ENCODE peak calls at places on chromosomes 3 and 15, in five cellular contexts. Z, C, P, Q and S are unnamed samples.
A peak's percentile ranks its signal among the peaks of the same experiment; 100 is the strongest.

GRCh38 chr15:34018021-34018645 is 20.9 kb downstream of the AVEN start:
- DNase-seq in Z (no peak), P (peak; percentile 29), Q (no peak), C (no peak), S (no peak)

GRCh38 chr3:189502256-189502655 is 128.9 kb upstream of the TP63 start:
- DNase-seq in P (no peak), Z (no peak), C (no peak), Q (no peak), S (no peak)

GRCh38 chr15:84590406-84590805 is 10.4 kb upstream of the ZSCAN2 start:
- DNase-seq in Q (no peak), C (no peak), P (no peak), Z (no peak), S (no peak)

GRCh38 chr3:46693038-46693896 is at the start of gene ALS2CL:
- DNase-seq in Z (peak; percentile 74), P (peak; percentile 72), C (peak; percentile 35), Q (peak; percentile 97), S (no peak)

GRCh38 chr15:64845826-64846225 is 4.1 kb downstream of the PLEKHO2 start:
- DNase-seq in Q (no peak), P (no peak), C (no peak), Z (peak; percentile 63), S (no peak)

GRCh38 chr3:117526485-117527079 is 817.0 kb downstream of the TUSC7 start:
- DNase-seq in P (peak; percentile 26), Q (no peak), Z (no peak), C (peak; percentile 42), S (no peak)

GRCh38 chr3:189331002-189331418 is 159.2 kb downstream of the TPRG1 start:
- DNase-seq in P (no peak), Z (no peak), Q (no peak), C (no peak), S (no peak)

GRCh38 chr3:197308591-197308990 is 10.2 kb upstream of the DLG1 start:
- DNase-seq in P (no peak), Z (no peak), Q (no peak), C (no peak), S (peak; percentile 3)

GRCh38 chr3:170745211-170745718 is 124.7 kb downstream of the RPL22L1 start:
- DNase-seq in P (no peak), Q (no peak), C (no peak), Z (no peak), S (no peak)

GRCh38 chr15:98649996-98650870 is 1.9 kb downstream of the IGF1R start:
- DNase-seq in Q (no peak), Z (no peak), C (peak; percentile 48), P (peak; percentile 55), S (peak; percentile 87)

GRCh38 chr15:68631621-68632051 is 52.8 kb downstream of the CORO2B start:
- DNase-seq in Q (no peak), Z (no peak), P (no peak), C (no peak), S (no peak)
- H3K4me3 ChIP-seq in Q (no peak overlapping the region), Z (no peak overlapping the region), P (no peak overlapping the region), C (no peak overlapping the region), S (no peak overlapping the region)

DNA sequence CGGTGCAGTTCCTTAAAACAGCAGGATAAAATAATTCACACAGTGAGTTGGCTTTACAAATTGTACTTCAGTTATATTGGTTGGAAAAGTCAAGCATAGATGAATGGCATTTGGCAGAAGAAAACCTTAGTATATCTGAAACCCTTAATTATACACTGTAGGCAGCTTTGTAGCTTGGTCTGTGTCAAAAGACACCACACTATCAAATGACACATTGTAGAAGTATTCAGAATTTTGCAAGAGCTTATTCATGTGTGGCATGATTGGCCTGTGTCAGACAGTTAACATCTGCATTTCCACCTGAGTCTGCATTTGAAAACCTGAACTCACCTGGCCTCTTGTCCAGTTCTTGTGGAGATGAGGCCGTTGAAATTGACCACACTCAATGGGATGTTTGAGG is 13.8 kb downstream of the TMEM266 start:
- DNase-seq in C (no peak), Z (no peak), P (no peak), Q (no peak), S (peak; percentile 19)
- TF ChIP-seq EP300 in C (no peak), Z (no peak), P (no peak), Q (no peak), S (no peak)

GRCh38 chr15:40082195-40082868 is 26.3 kb downstream of the BMF start:
- DNase-seq in P (no peak), C (no peak), Q (no peak), Z (no peak), S (no peak)

GRCh38 chr15:40080104-40080503 is 28.6 kb downstream of the BMF start:
- DNase-seq in P (no peak), C (no peak), Z (no peak), Q (no peak), S (no peak)

GRCh38 chr15:40080847-40081246 is 27.8 kb downstream of the BMF start:
- DNase-seq in P (no peak), C (no peak), Z (no peak), Q (no peak), S (no peak)

GRCh38 chr15:40083756-40084101 is 24.9 kb downstream of the BMF start:
- DNase-seq in Q (no peak), C (no peak), P (no peak), Z (no peak), S (no peak)

DNA sequence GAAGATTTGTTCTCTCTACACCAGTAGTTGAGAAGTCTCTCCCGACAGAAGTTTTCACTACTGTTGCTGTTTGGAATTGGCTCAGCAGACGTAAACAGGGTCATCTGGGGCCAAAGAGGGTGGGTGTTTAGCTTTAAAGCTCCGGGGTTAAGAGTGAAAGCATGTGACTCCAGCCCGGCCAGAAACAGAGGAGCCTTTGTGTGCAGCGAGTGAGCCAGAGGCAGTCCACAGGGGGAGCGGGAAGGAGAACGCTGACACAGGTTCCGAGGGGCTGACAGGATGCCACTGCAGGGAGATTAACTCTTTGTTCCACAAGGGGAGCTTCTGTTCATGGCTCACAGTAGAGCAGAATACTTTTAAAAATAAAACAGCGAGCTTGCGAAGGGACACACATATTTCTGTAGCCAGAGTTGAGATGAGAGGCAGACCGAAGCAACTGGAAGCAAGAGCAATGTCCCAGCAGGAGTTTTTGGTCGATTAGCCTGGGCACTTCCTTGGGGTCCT is 26.9 kb downstream of the BMF start:
- DNase-seq in Q (peak; percentile 55), C (peak; percentile 32), Z (peak; percentile 86), P (peak; percentile 72), S (no peak)
- TF ChIP-seq POLR2A in Q (peak; percentile 30), C (no peak), Z (no peak), P (no peak), S (no peak)

GRCh38 chr3:39294446-39295183 is 14.8 kb upstream of the CX3CR1 start:
- DNase-seq in Z (no peak), P (no peak), Q (no peak), C (no peak), S (no peak)
- H3K4me3 ChIP-seq in Z (no peak overlapping the region), P (no peak overlapping the region), Q (no peak overlapping the region), C (no peak overlapping the region), S (no peak overlapping the region)

DNA sequence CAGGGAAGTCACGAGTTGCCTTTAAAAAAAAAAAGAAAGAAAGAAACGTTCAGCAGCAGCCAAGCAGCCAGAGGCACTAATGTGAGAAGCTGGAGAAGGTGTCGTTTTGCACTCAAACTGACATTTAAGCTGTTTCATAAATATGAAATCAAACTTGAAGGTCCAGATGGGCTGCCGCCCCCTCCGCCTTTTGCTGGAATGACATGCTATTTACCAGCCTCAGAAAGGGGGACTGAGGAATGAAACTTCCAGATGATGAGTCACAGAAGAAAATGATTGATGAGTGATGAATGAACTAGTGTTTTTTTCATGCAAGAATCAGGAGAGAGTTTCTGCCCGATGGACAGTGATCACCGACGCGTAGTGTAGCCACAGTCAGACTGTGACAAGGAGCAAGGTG is 396.8 kb downstream of the IGSF11 start:
- DNase-seq in C (peak; percentile 3), Z (no peak), Q (no peak), P (no peak), S (no peak)
- TF ChIP-seq EP300 in C (no peak), Z (no peak), Q (no peak), P (no peak), S (no peak)

GRCh38 chr3:127673191-127674098 is 693 bp downstream of the ABTB1 start:
- DNase-seq in Q (peak; percentile 54), P (peak; percentile 61), Z (peak; percentile 81), C (peak; percentile 49), S (no peak)
- TF ChIP-seq POLR2A in Q (no peak), P (no peak), Z (no peak), C (no peak), S (no peak)

GRCh38 chr3:8525893-8526292 is 24.3 kb downstream of the LMCD1 start:
- DNase-seq in Q (no peak), P (no peak), C (no peak), Z (no peak), S (no peak)

GRCh38 chr3:8524249-8524648 is 22.6 kb downstream of the LMCD1 start:
- DNase-seq in Z (no peak), Q (no peak), P (no peak), C (no peak), S (no peak)

GRCh38 chr3:8520816-8521415 is 19.3 kb downstream of the LMCD1 start:
- DNase-seq in Q (no peak), P (no peak), C (no peak), Z (no peak), S (no peak)

GRCh38 chr3:8524656-8525399 is 23.2 kb downstream of the LMCD1 start:
- DNase-seq in Q (no peak), Z (no peak), P (no peak), C (no peak), S (no peak)

GRCh38 chr3:8523041-8523440 is 21.4 kb downstream of the LMCD1 start:
- DNase-seq in Q (no peak), Z (no peak), C (no peak), P (no peak), S (no peak)
- H3K4me3 ChIP-seq in Q (no peak overlapping the region), Z (no peak overlapping the region), C (no peak overlapping the region), P (no peak overlapping the region), S (no peak overlapping the region)

GRCh38 chr3:140432176-140432753 is 245.6 kb upstream of the TRIM42 start:
- DNase-seq in P (no peak), Q (no peak), C (no peak), Z (no peak), S (no peak)
- TF ChIP-seq EP300 in P (no peak), Q (no peak), C (no peak), Z (no peak), S (no peak)

GRCh38 chr15:75553659-75554058 is 25.5 kb downstream of the PTPN9 start:
- DNase-seq in P (no peak), C (no peak), Q (no peak), Z (no peak), S (no peak)
- TF ChIP-seq POLR2A in P (no peak), C (no peak), Q (no peak), Z (no peak), S (no peak)

DNA sequence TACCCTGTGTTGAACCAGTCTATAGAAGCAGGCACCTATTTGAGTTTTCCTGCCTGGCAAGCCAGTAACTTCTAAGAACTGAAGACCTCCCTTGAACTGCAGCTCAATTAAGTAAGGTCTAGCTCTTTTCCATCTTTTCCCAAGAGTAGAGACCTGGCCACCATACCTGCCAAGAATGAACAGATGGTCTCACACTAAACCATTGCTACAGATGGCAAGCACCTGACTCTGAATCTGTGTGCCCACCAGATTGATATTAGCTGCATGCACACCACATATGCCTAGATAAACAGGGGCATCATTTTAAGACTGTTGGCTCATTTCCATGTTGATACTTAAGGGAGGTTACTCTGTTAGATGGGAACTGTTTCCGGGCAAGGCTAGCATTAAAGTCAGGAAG is 34.8 kb upstream of the GSK3B start:
- DNase-seq in Q (no peak), Z (no peak), P (no peak), C (no peak), S (no peak)
- H3K4me3 ChIP-seq in Q (no peak overlapping the region), Z (no peak overlapping the region), P (no peak overlapping the region), C (no peak overlapping the region), S (no peak overlapping the region)